ENCODE peak calls at places on chromosomes 2 and 18, in six cellular contexts. Q is head of caudate nucleus, X is progenitor cell of endocrine pancreas, A is HFFc6, C is kidney tubule cell, E is cardiac muscle cell. J is an unnamed sample.

GRCh38 chr2:198055726-198056125 is 251.3 kb downstream of the PLCL1 start:
- DNase-seq in X (no peak), Q (no peak), C (no peak), A (no peak), E (no peak), J (no peak)

GRCh38 chr2:601806-602455 is 75.3 kb downstream of the TMEM18 start:
- DNase-seq in C (no peak), A (no peak), X (no peak), Q (no peak), E (no peak), J (no peak)

GRCh38 chr2:231047922-231048544 is 8.6 kb upstream of the PSMD1 start:
- DNase-seq in C (no peak), E (no peak), Q (no peak), A (no peak), X (no peak), J (no peak)

GRCh38 chr2:60446413-60447358 is 106.8 kb downstream of the BCL11A start:
- DNase-seq in E (no peak), X (no peak), C (no peak), Q (no peak), A (no peak), J (no peak)

GRCh38 chr2:64327510-64328414 is 126.2 kb upstream of the LGALSL start:
- DNase-seq in E (peak; percentile 20), Q (peak; percentile 78), C (peak; percentile 46), A (no peak), X (no peak), J (peak; percentile 72)

GRCh38 chr2:71826299-71826698 is 321.4 kb downstream of the CYP26B1 start:
- DNase-seq in X (no peak), C (no peak), Q (no peak), A (no peak), E (no peak), J (no peak)

GRCh38 chr2:241767464-241768250 is 9.0 kb upstream of the GAL3ST2 start:
- DNase-seq in Q (no peak), C (no peak), X (no peak), E (no peak), A (no peak), J (no peak)

GRCh38 chr2:191857886-191858285 is 11.0 kb upstream of the CAVIN2 start:
- DNase-seq in A (no peak), Q (no peak), E (no peak), X (no peak), C (no peak), J (no peak)

GRCh38 chr2:62175728-62176127 is 20.2 kb upstream of the B3GNT2 start:
- DNase-seq in A (no peak), X (no peak), Q (no peak), E (peak; percentile 16), C (no peak), J (no peak)

GRCh38 chr18:36680042-36680441 is 148.8 kb downstream of the TPGS2 start:
- DNase-seq in X (no peak), E (no peak), A (no peak), C (peak; percentile 12), Q (no peak), J (no peak)

GRCh38 chr18:21303913-21304312 is 61.9 kb downstream of the GREB1L start:
- DNase-seq in A (peak; percentile 52), E (no peak), C (peak; percentile 21), Q (no peak), X (no peak), J (no peak)

GRCh38 chr2:100235098-100235497 is 87.2 kb downstream of the LONRF2 start:
- DNase-seq in Q (no peak), E (no peak), X (no peak), C (no peak), A (no peak), J (peak; percentile 20)

GRCh38 chr2:158688722-158689121 is 106.4 kb upstream of the DAPL1 start:
- DNase-seq in E (no peak), A (peak; percentile 35), C (peak; percentile 92), X (no peak), Q (no peak), J (no peak)

J was measured in activated naive CD4-positive, alpha-beta T cell treated with anti-CD3 and anti-CD28 coated beads for 36 hours.